ENCODE peak calls at places on chromosomes 7 and 10, in four cellular contexts. F is cardiac fibroblast; D is activated gamma-delta T cell; B is CD8-positive, alpha-beta T cell. P is an unnamed sample.

GRCh38 chr7:50957427-50957826 is 174.7 kb upstream of the GRB10 start:
- DNase-seq in B (no peak), F (peak; percentile 27), D (no peak), P (no peak)

GRCh38 chr7:101917566-101917965 is 100.1 kb downstream of the CUX1 start:
- DNase-seq in D (no peak), B (no peak), F (no peak), P (no peak)

GRCh38 chr7:65804887-65805286 is 68.0 kb upstream of the VKORC1L1 start:
- DNase-seq in D (no peak), F (no peak), B (no peak), P (no peak)

GRCh38 chr7:158348446-158348845 is 239.2 kb downstream of the PTPRN2 start:
- DNase-seq in F (no peak), B (no peak), D (no peak), P (no peak)

GRCh38 chr7:13050703-13051102 is 363.3 kb downstream of the ARL4A start:
- DNase-seq in D (no peak), F (peak; percentile 83), B (no peak), P (no peak)

GRCh38 chr7:80145780-80146422 is 11.3 kb downstream of the GNAI1 start:
- DNase-seq in D (no peak), F (peak; percentile 90), B (no peak), P (no peak)

GRCh38 chr7:1368682-1369571 is 90.3 kb downstream of the MICALL2 start:
- DNase-seq in D (no peak), B (no peak), F (no peak), P (peak; percentile 38)

GRCh38 chr7:70347880-70348279 is 749.6 kb downstream of the AUTS2 start:
- DNase-seq in D (no peak), F (no peak), B (no peak), P (no peak)

GRCh38 chr10:79070611-79071534 is 2.1 kb downstream of the ZMIZ1 start:
- DNase-seq in D (no peak), F (peak; percentile 83), B (no peak), P (no peak)